ENCODE peak calls at places on chromosomes 2 and 18, in nine cellular contexts. E is Daoy, W is fibroblast of the aortic adventitia, J is AG09319, C is neural crest cell, D is NT2/D1, V is D341Med, Q is COR-L47, R is stomach. U is an unnamed sample.

GRCh38 chr2:10042301-10043161 is 819 bp upstream of the KLF11 start:
- DNase-seq in J (peak; percentile 25), E (no peak), V (no peak), W (peak; percentile 61), D (no peak), Q (no peak), C (peak; percentile 57), R (peak; percentile 74), U (peak; percentile 80)

GRCh38 chr2:128446866-128447537 is 128.3 kb upstream of the HS6ST1 start:
- DNase-seq in V (peak; percentile 9), Q (no peak), W (no peak), D (no peak), C (no peak), E (no peak), R (peak; percentile 21), J (no peak), U (peak; percentile 41)

GRCh38 chr2:70956141-70956540 is 20.4 kb downstream of the ATP6V1B1 start:
- DNase-seq in R (no peak), V (no peak), W (no peak), Q (no peak), C (no peak), J (no peak), E (no peak), D (no peak), U (no peak)

GRCh38 chr2:56102098-56102497 is 81.7 kb upstream of the CCDC85A start:
- DNase-seq in D (no peak), E (no peak), J (no peak), R (no peak), C (no peak), Q (no peak), W (no peak), V (no peak), U (no peak)

GRCh38 chr18:78934551-78935225 is 44.9 kb upstream of the SALL3 start:
- DNase-seq in D (no peak), W (no peak), C (no peak), V (no peak), J (no peak), Q (no peak), R (no peak), E (no peak), U (no peak)

GRCh38 chr2:176178807-176179271 is 9.6 kb upstream of the HOXD1 start:
- DNase-seq in J (no peak), D (no peak), E (no peak), Q (no peak), R (no peak), V (no peak), C (no peak), W (no peak), U (no peak)

GRCh38 chr2:198054299-198054698 is 249.9 kb downstream of the PLCL1 start:
- DNase-seq in R (peak; percentile 34), D (peak; percentile 30), Q (no peak), V (peak; percentile 50), W (peak; percentile 38), C (no peak), J (peak; percentile 7), E (peak; percentile 18), U (no peak)

GRCh38 chr18:43692291-43692690 is 415.0 kb upstream of the SYT4 start:
- DNase-seq in J (no peak), D (no peak), R (no peak), C (no peak), E (no peak), W (peak; percentile 3), Q (no peak), V (no peak), U (no peak)

GRCh38 chr18:58953627-58954026 is 89.0 kb downstream of the ZNF532 start:
- DNase-seq in C (no peak), E (peak; percentile 15), W (no peak), D (no peak), R (peak; percentile 74), V (peak; percentile 53), J (no peak), Q (peak; percentile 45), U (peak; percentile 60)

GRCh38 chr2:82342351-82342750 is 2037.8 kb upstream of the LRRTM1 start:
- DNase-seq in E (no peak), V (no peak), J (no peak), R (no peak), Q (no peak), W (no peak), C (no peak), D (no peak), U (no peak)

GRCh38 chr18:39772155-39772919 is 2182.7 kb upstream of the PIK3C3 start:
- DNase-seq in W (peak; percentile 10), E (no peak), V (no peak), J (no peak), Q (no peak), R (no peak), C (no peak), D (no peak), U (no peak)